ENCODE peak calls at places on chromosomes 11 and 22, in five cellular contexts. G, Z, R, C and T are unnamed samples.

GRCh38 chr11:65204646-65205601 is 23.2 kb downstream of the CAPN1 start:
- DNase-seq in G (no peak), Z (no peak), R (peak), C (peak), T (peak)

GRCh38 chr22:45455212-45455611 is 41.7 kb downstream of the RIBC2 start:
- DNase-seq in G (no peak), Z (no peak), R (no peak), C (no peak), T (no peak)

GRCh38 chr11:73576226-73576625 is 21.7 kb downstream of the FAM168A start:
- DNase-seq in G (no peak), Z (no peak), R (peak), C (no peak), T (no peak)

GRCh38 chr11:75261902-75262361 is 21.4 kb downstream of the TPBGL start:
- DNase-seq in G (no peak), Z (no peak), R (no peak), C (no peak), T (no peak)

GRCh38 chr11:1553808-1554594 is 18.1 kb downstream of the DUSP8 start:
- DNase-seq in G (peak), Z (no peak), R (no peak), C (no peak), T (no peak)

GRCh38 chr11:91981995-91982394 is 242.6 kb upstream of the FAT3 start:
- DNase-seq in G (peak), Z (peak), R (no peak), C (peak), T (peak)

GRCh38 chr22:19543970-19544708 is 19.9 kb upstream of the CLDN5 start:
- DNase-seq in G (no peak), Z (no peak), R (no peak), C (no peak), T (no peak)

GRCh38 chr11:30786392-30787120 is 200.4 kb upstream of the MPPED2 start:
- DNase-seq in G (no peak), Z (no peak), R (no peak), C (no peak), T (no peak)

GRCh38 chr11:65311197-65311631 is 3.5 kb upstream of the CDC42EP2 start:
- DNase-seq in G (peak), Z (no peak), R (no peak), C (peak), T (peak)

GRCh38 chr22:39185601-39186012 is 33.1 kb upstream of the CBX7 start:
- DNase-seq in G (peak), Z (no peak), R (peak), C (peak), T (peak)